ENCODE peak calls at places on chromosomes 13 and 19, in ten cellular contexts. One of them, this sample, is unnamed.

GRCh38 chr19:34994286-34994642 is 5.9 kb upstream of the GRAMD1A start:
- DNase-seq in activated T-helper 9 cell treated with anti-CD3 and anti-CD28 coated beads, Interleukin-2, amount 50 U/mL, for 16 hours: no peak
- DNase-seq in activated naive CD8-positive, alpha-beta T cell treated with anti-CD3 and anti-CD28 coated beads, Interleukin-2, amount 50 U/mL, for 24 hours: no peak
- DNase-seq in EL: no peak
- DNase-seq in bronchial epithelial cell: no peak
- DNase-seq in HEK293T: no peak
- DNase-seq in anterior cingulate cortex: no peak
- DNase-seq in PC-3: no peak
- DNase-seq in stimulated activated CD4-positive, alpha-beta T cell treated with anti-CD3 and anti-CD28 coated beads, Interleukin-1b, Interleukin-23, amount 100 ng/mL, for 1 hour: no peak
- DNase-seq in stimulated activated naive CD4-positive, alpha-beta T cell: no peak
- DNase-seq in this sample: no peak

GRCh38 chr19:50669319-50670101 is 20.3 kb downstream of the C19orf81 start:
- DNase-seq in HEK293T: peak
- DNase-seq in anterior cingulate cortex: peak
- DNase-seq in PC-3: peak
- DNase-seq in stimulated activated CD4-positive, alpha-beta T cell treated with anti-CD3 and anti-CD28 coated beads, Interleukin-1b, Interleukin-23, amount 100 ng/mL, for 1 hour: no peak
- DNase-seq in activated T-helper 9 cell treated with anti-CD3 and anti-CD28 coated beads, Interleukin-2, amount 50 U/mL, for 16 hours: no peak
- DNase-seq in bronchial epithelial cell: no peak
- DNase-seq in activated naive CD8-positive, alpha-beta T cell treated with anti-CD3 and anti-CD28 coated beads, Interleukin-2, amount 50 U/mL, for 24 hours: peak
- DNase-seq in stimulated activated naive CD4-positive, alpha-beta T cell: peak
- DNase-seq in EL: peak
- DNase-seq in this sample: no peak

GRCh38 chr13:40233731-40234195 is 432.7 kb downstream of the FOXO1 start:
- DNase-seq in anterior cingulate cortex: no peak
- DNase-seq in HEK293T: no peak
- DNase-seq in bronchial epithelial cell: peak
- DNase-seq in EL: no peak
- DNase-seq in activated T-helper 9 cell treated with anti-CD3 and anti-CD28 coated beads, Interleukin-2, amount 50 U/mL, for 16 hours: no peak
- DNase-seq in stimulated activated CD4-positive, alpha-beta T cell treated with anti-CD3 and anti-CD28 coated beads, Interleukin-1b, Interleukin-23, amount 100 ng/mL, for 1 hour: no peak
- DNase-seq in activated naive CD8-positive, alpha-beta T cell treated with anti-CD3 and anti-CD28 coated beads, Interleukin-2, amount 50 U/mL, for 24 hours: no peak
- DNase-seq in PC-3: no peak
- DNase-seq in stimulated activated naive CD4-positive, alpha-beta T cell: no peak
- DNase-seq in this sample: no peak

GRCh38 chr19:52095172-52096014 is at the start of gene ZNF841:
- DNase-seq in bronchial epithelial cell: peak
- DNase-seq in anterior cingulate cortex: peak
- DNase-seq in PC-3: peak
- DNase-seq in EL: peak
- DNase-seq in stimulated activated CD4-positive, alpha-beta T cell treated with anti-CD3 and anti-CD28 coated beads, Interleukin-1b, Interleukin-23, amount 100 ng/mL, for 1 hour: peak
- DNase-seq in activated naive CD8-positive, alpha-beta T cell treated with anti-CD3 and anti-CD28 coated beads, Interleukin-2, amount 50 U/mL, for 24 hours: peak
- DNase-seq in stimulated activated naive CD4-positive, alpha-beta T cell: peak
- DNase-seq in activated T-helper 9 cell treated with anti-CD3 and anti-CD28 coated beads, Interleukin-2, amount 50 U/mL, for 16 hours: peak
- DNase-seq in HEK293T: peak
- DNase-seq in this sample: peak

GRCh38 chr13:97280478-97280877 is 58.3 kb downstream of the MBNL2 start:
- DNase-seq in activated naive CD8-positive, alpha-beta T cell treated with anti-CD3 and anti-CD28 coated beads, Interleukin-2, amount 50 U/mL, for 24 hours: no peak
- DNase-seq in stimulated activated naive CD4-positive, alpha-beta T cell: no peak
- DNase-seq in stimulated activated CD4-positive, alpha-beta T cell treated with anti-CD3 and anti-CD28 coated beads, Interleukin-1b, Interleukin-23, amount 100 ng/mL, for 1 hour: no peak
- DNase-seq in anterior cingulate cortex: no peak
- DNase-seq in bronchial epithelial cell: no peak
- DNase-seq in activated T-helper 9 cell treated with anti-CD3 and anti-CD28 coated beads, Interleukin-2, amount 50 U/mL, for 16 hours: no peak
- DNase-seq in HEK293T: no peak
- DNase-seq in EL: peak
- DNase-seq in PC-3: no peak
- DNase-seq in this sample: no peak

GRCh38 chr13:38228322-38228721 is 121.3 kb upstream of the UFM1 start:
- DNase-seq in bronchial epithelial cell: no peak
- DNase-seq in activated naive CD8-positive, alpha-beta T cell treated with anti-CD3 and anti-CD28 coated beads, Interleukin-2, amount 50 U/mL, for 24 hours: no peak
- DNase-seq in EL: no peak
- DNase-seq in PC-3: no peak
- DNase-seq in stimulated activated naive CD4-positive, alpha-beta T cell: no peak
- DNase-seq in anterior cingulate cortex: no peak
- DNase-seq in stimulated activated CD4-positive, alpha-beta T cell treated with anti-CD3 and anti-CD28 coated beads, Interleukin-1b, Interleukin-23, amount 100 ng/mL, for 1 hour: no peak
- DNase-seq in activated T-helper 9 cell treated with anti-CD3 and anti-CD28 coated beads, Interleukin-2, amount 50 U/mL, for 16 hours: no peak
- DNase-seq in HEK293T: no peak
- DNase-seq in this sample: no peak

GRCh38 chr19:6216236-6216995 is 63.4 kb downstream of the MLLT1 start:
- DNase-seq in HEK293T: no peak
- DNase-seq in stimulated activated CD4-positive, alpha-beta T cell treated with anti-CD3 and anti-CD28 coated beads, Interleukin-1b, Interleukin-23, amount 100 ng/mL, for 1 hour: no peak
- DNase-seq in activated naive CD8-positive, alpha-beta T cell treated with anti-CD3 and anti-CD28 coated beads, Interleukin-2, amount 50 U/mL, for 24 hours: no peak
- DNase-seq in EL: no peak
- DNase-seq in bronchial epithelial cell: no peak
- DNase-seq in stimulated activated naive CD4-positive, alpha-beta T cell: no peak
- DNase-seq in anterior cingulate cortex: no peak
- DNase-seq in PC-3: no peak
- DNase-seq in activated T-helper 9 cell treated with anti-CD3 and anti-CD28 coated beads, Interleukin-2, amount 50 U/mL, for 16 hours: no peak
- DNase-seq in this sample: no peak

GRCh38 chr13:44899967-44900366 is 89.3 kb downstream of the NUFIP1 start:
- DNase-seq in HEK293T: peak
- DNase-seq in stimulated activated CD4-positive, alpha-beta T cell treated with anti-CD3 and anti-CD28 coated beads, Interleukin-1b, Interleukin-23, amount 100 ng/mL, for 1 hour: no peak
- DNase-seq in activated naive CD8-positive, alpha-beta T cell treated with anti-CD3 and anti-CD28 coated beads, Interleukin-2, amount 50 U/mL, for 24 hours: no peak
- DNase-seq in stimulated activated naive CD4-positive, alpha-beta T cell: no peak
- DNase-seq in PC-3: peak
- DNase-seq in bronchial epithelial cell: no peak
- DNase-seq in EL: no peak
- DNase-seq in activated T-helper 9 cell treated with anti-CD3 and anti-CD28 coated beads, Interleukin-2, amount 50 U/mL, for 16 hours: no peak
- DNase-seq in anterior cingulate cortex: no peak
- DNase-seq in this sample: no peak

GRCh38 chr13:111598751-111599150 is 278.3 kb downstream of the TEX29 start:
- DNase-seq in stimulated activated naive CD4-positive, alpha-beta T cell: no peak
- DNase-seq in PC-3: no peak
- DNase-seq in HEK293T: no peak
- DNase-seq in activated T-helper 9 cell treated with anti-CD3 and anti-CD28 coated beads, Interleukin-2, amount 50 U/mL, for 16 hours: no peak
- DNase-seq in stimulated activated CD4-positive, alpha-beta T cell treated with anti-CD3 and anti-CD28 coated beads, Interleukin-1b, Interleukin-23, amount 100 ng/mL, for 1 hour: no peak
- DNase-seq in EL: no peak
- DNase-seq in bronchial epithelial cell: no peak
- DNase-seq in activated naive CD8-positive, alpha-beta T cell treated with anti-CD3 and anti-CD28 coated beads, Interleukin-2, amount 50 U/mL, for 24 hours: no peak
- DNase-seq in anterior cingulate cortex: no peak
- DNase-seq in this sample: no peak

GRCh38 chr19:15288146-15288963 is 44.0 kb downstream of the BRD4 start:
- DNase-seq in stimulated activated CD4-positive, alpha-beta T cell treated with anti-CD3 and anti-CD28 coated beads, Interleukin-1b, Interleukin-23, amount 100 ng/mL, for 1 hour: no peak
- DNase-seq in EL: peak
- DNase-seq in bronchial epithelial cell: no peak
- DNase-seq in PC-3: no peak
- DNase-seq in HEK293T: no peak
- DNase-seq in activated naive CD8-positive, alpha-beta T cell treated with anti-CD3 and anti-CD28 coated beads, Interleukin-2, amount 50 U/mL, for 24 hours: no peak
- DNase-seq in stimulated activated naive CD4-positive, alpha-beta T cell: no peak
- DNase-seq in activated T-helper 9 cell treated with anti-CD3 and anti-CD28 coated beads, Interleukin-2, amount 50 U/mL, for 16 hours: no peak
- DNase-seq in anterior cingulate cortex: peak
- DNase-seq in this sample: no peak

GRCh38 chr13:30829145-30829544 is 76.9 kb upstream of the MEDAG start:
- DNase-seq in activated naive CD8-positive, alpha-beta T cell treated with anti-CD3 and anti-CD28 coated beads, Interleukin-2, amount 50 U/mL, for 24 hours: no peak
- DNase-seq in stimulated activated naive CD4-positive, alpha-beta T cell: no peak
- DNase-seq in anterior cingulate cortex: no peak
- DNase-seq in EL: peak
- DNase-seq in bronchial epithelial cell: peak
- DNase-seq in stimulated activated CD4-positive, alpha-beta T cell treated with anti-CD3 and anti-CD28 coated beads, Interleukin-1b, Interleukin-23, amount 100 ng/mL, for 1 hour: no peak
- DNase-seq in activated T-helper 9 cell treated with anti-CD3 and anti-CD28 coated beads, Interleukin-2, amount 50 U/mL, for 16 hours: no peak
- DNase-seq in PC-3: peak
- DNase-seq in HEK293T: no peak
- DNase-seq in this sample: peak

GRCh38 chr13:30510091-30510490 is 44.4 kb upstream of the HMGB1 start:
- DNase-seq in activated naive CD8-positive, alpha-beta T cell treated with anti-CD3 and anti-CD28 coated beads, Interleukin-2, amount 50 U/mL, for 24 hours: no peak
- DNase-seq in HEK293T: no peak
- DNase-seq in stimulated activated CD4-positive, alpha-beta T cell treated with anti-CD3 and anti-CD28 coated beads, Interleukin-1b, Interleukin-23, amount 100 ng/mL, for 1 hour: no peak
- DNase-seq in PC-3: no peak
- DNase-seq in anterior cingulate cortex: no peak
- DNase-seq in stimulated activated naive CD4-positive, alpha-beta T cell: no peak
- DNase-seq in EL: no peak
- DNase-seq in activated T-helper 9 cell treated with anti-CD3 and anti-CD28 coated beads, Interleukin-2, amount 50 U/mL, for 16 hours: no peak
- DNase-seq in bronchial epithelial cell: no peak
- DNase-seq in this sample: no peak

GRCh38 chr19:29271341-29271740 is 58.4 kb upstream of the UQCRFS1 start:
- DNase-seq in activated naive CD8-positive, alpha-beta T cell treated with anti-CD3 and anti-CD28 coated beads, Interleukin-2, amount 50 U/mL, for 24 hours: no peak
- DNase-seq in PC-3: no peak
- DNase-seq in stimulated activated CD4-positive, alpha-beta T cell treated with anti-CD3 and anti-CD28 coated beads, Interleukin-1b, Interleukin-23, amount 100 ng/mL, for 1 hour: no peak
- DNase-seq in bronchial epithelial cell: no peak
- DNase-seq in anterior cingulate cortex: no peak
- DNase-seq in EL: no peak
- DNase-seq in activated T-helper 9 cell treated with anti-CD3 and anti-CD28 coated beads, Interleukin-2, amount 50 U/mL, for 16 hours: no peak
- DNase-seq in HEK293T: no peak
- DNase-seq in stimulated activated naive CD4-positive, alpha-beta T cell: no peak
- DNase-seq in this sample: no peak

GRCh38 chr19:2212861-2213711 is 23.0 kb downstream of the PLEKHJ1 start:
- DNase-seq in EL: no peak
- DNase-seq in PC-3: no peak
- DNase-seq in stimulated activated CD4-positive, alpha-beta T cell treated with anti-CD3 and anti-CD28 coated beads, Interleukin-1b, Interleukin-23, amount 100 ng/mL, for 1 hour: no peak
- DNase-seq in anterior cingulate cortex: no peak
- DNase-seq in activated naive CD8-positive, alpha-beta T cell treated with anti-CD3 and anti-CD28 coated beads, Interleukin-2, amount 50 U/mL, for 24 hours: no peak
- DNase-seq in bronchial epithelial cell: no peak
- DNase-seq in stimulated activated naive CD4-positive, alpha-beta T cell: no peak
- DNase-seq in HEK293T: no peak
- DNase-seq in activated T-helper 9 cell treated with anti-CD3 and anti-CD28 coated beads, Interleukin-2, amount 50 U/mL, for 16 hours: no peak
- DNase-seq in this sample: no peak

GRCh38 chr13:24251525-24251924 is 57.9 kb upstream of the C1QTNF9 start:
- DNase-seq in anterior cingulate cortex: no peak
- DNase-seq in stimulated activated naive CD4-positive, alpha-beta T cell: peak
- DNase-seq in activated naive CD8-positive, alpha-beta T cell treated with anti-CD3 and anti-CD28 coated beads, Interleukin-2, amount 50 U/mL, for 24 hours: peak
- DNase-seq in activated T-helper 9 cell treated with anti-CD3 and anti-CD28 coated beads, Interleukin-2, amount 50 U/mL, for 16 hours: peak
- DNase-seq in HEK293T: no peak
- DNase-seq in EL: no peak
- DNase-seq in bronchial epithelial cell: no peak
- DNase-seq in PC-3: no peak
- DNase-seq in stimulated activated CD4-positive, alpha-beta T cell treated with anti-CD3 and anti-CD28 coated beads, Interleukin-1b, Interleukin-23, amount 100 ng/mL, for 1 hour: peak
- DNase-seq in this sample: no peak

GRCh38 chr13:34869737-34870136 is 72.3 kb upstream of the NBEA start:
- DNase-seq in PC-3: no peak
- DNase-seq in activated naive CD8-positive, alpha-beta T cell treated with anti-CD3 and anti-CD28 coated beads, Interleukin-2, amount 50 U/mL, for 24 hours: no peak
- DNase-seq in anterior cingulate cortex: no peak
- DNase-seq in stimulated activated naive CD4-positive, alpha-beta T cell: no peak
- DNase-seq in bronchial epithelial cell: no peak
- DNase-seq in stimulated activated CD4-positive, alpha-beta T cell treated with anti-CD3 and anti-CD28 coated beads, Interleukin-1b, Interleukin-23, amount 100 ng/mL, for 1 hour: no peak
- DNase-seq in EL: no peak
- DNase-seq in HEK293T: no peak
- DNase-seq in activated T-helper 9 cell treated with anti-CD3 and anti-CD28 coated beads, Interleukin-2, amount 50 U/mL, for 16 hours: no peak
- DNase-seq in this sample: no peak

GRCh38 chr19:46782355-46783019 is 5.9 kb downstream of the SLC1A5 start:
- DNase-seq in activated T-helper 9 cell treated with anti-CD3 and anti-CD28 coated beads, Interleukin-2, amount 50 U/mL, for 16 hours: no peak
- DNase-seq in bronchial epithelial cell: no peak
- DNase-seq in HEK293T: no peak
- DNase-seq in activated naive CD8-positive, alpha-beta T cell treated with anti-CD3 and anti-CD28 coated beads, Interleukin-2, amount 50 U/mL, for 24 hours: no peak
- DNase-seq in stimulated activated CD4-positive, alpha-beta T cell treated with anti-CD3 and anti-CD28 coated beads, Interleukin-1b, Interleukin-23, amount 100 ng/mL, for 1 hour: no peak
- DNase-seq in anterior cingulate cortex: no peak
- DNase-seq in stimulated activated naive CD4-positive, alpha-beta T cell: no peak
- DNase-seq in EL: no peak
- DNase-seq in PC-3: no peak
- DNase-seq in this sample: no peak

GRCh38 chr19:49592486-49593232 is 1.7 kb downstream of the PRR12 start:
- DNase-seq in stimulated activated naive CD4-positive, alpha-beta T cell: peak
- DNase-seq in stimulated activated CD4-positive, alpha-beta T cell treated with anti-CD3 and anti-CD28 coated beads, Interleukin-1b, Interleukin-23, amount 100 ng/mL, for 1 hour: no peak
- DNase-seq in activated naive CD8-positive, alpha-beta T cell treated with anti-CD3 and anti-CD28 coated beads, Interleukin-2, amount 50 U/mL, for 24 hours: peak
- DNase-seq in HEK293T: no peak
- DNase-seq in EL: peak
- DNase-seq in bronchial epithelial cell: peak
- DNase-seq in anterior cingulate cortex: peak
- DNase-seq in activated T-helper 9 cell treated with anti-CD3 and anti-CD28 coated beads, Interleukin-2, amount 50 U/mL, for 16 hours: no peak
- DNase-seq in PC-3: peak
- DNase-seq in this sample: no peak